ENCODE peak calls at places on chromosomes 13 and 19, in six cellular contexts. One of them, this sample, is unnamed.

GRCh38 chr13:106560791-106561190 is 7.1 kb downstream of the ARGLU1 start:
- DNase-seq in fibroblast of lung: no peak
- DNase-seq in epithelial cell of proximal tubule: no peak
- DNase-seq in left lung: no peak
- DNase-seq in osteocyte: no peak
- DNase-seq in thoracic aorta: no peak
- DNase-seq in this sample: no peak

GRCh38 chr19:38929929-38930775 is at the start of gene SARS2:
- DNase-seq in fibroblast of lung: peak
- DNase-seq in epithelial cell of proximal tubule: peak
- DNase-seq in left lung: peak
- DNase-seq in osteocyte: peak
- DNase-seq in thoracic aorta: peak
- DNase-seq in this sample: no peak

GRCh38 chr19:585551-586110 is 4.0 kb upstream of the HCN2 start:
- DNase-seq in fibroblast of lung: no peak
- DNase-seq in epithelial cell of proximal tubule: no peak
- DNase-seq in left lung: no peak
- DNase-seq in osteocyte: no peak
- DNase-seq in thoracic aorta: no peak
- DNase-seq in this sample: no peak

GRCh38 chr13:112892759-112893569 is 76.0 kb upstream of the MCF2L start:
- DNase-seq in fibroblast of lung: no peak
- DNase-seq in epithelial cell of proximal tubule: no peak
- DNase-seq in left lung: peak
- DNase-seq in osteocyte: no peak
- DNase-seq in thoracic aorta: no peak
- DNase-seq in this sample: no peak

GRCh38 chr19:29771708-29772415 is 39.9 kb upstream of the CCNE1 start:
- DNase-seq in fibroblast of lung: peak
- DNase-seq in epithelial cell of proximal tubule: no peak
- DNase-seq in left lung: no peak
- DNase-seq in osteocyte: no peak
- DNase-seq in thoracic aorta: no peak
- DNase-seq in this sample: no peak

GRCh38 chr13:49441312-49441711 is 2.6 kb downstream of the CAB39L start:
- DNase-seq in fibroblast of lung: no peak
- DNase-seq in epithelial cell of proximal tubule: no peak
- DNase-seq in left lung: no peak
- DNase-seq in osteocyte: no peak
- DNase-seq in thoracic aorta: no peak
- DNase-seq in this sample: no peak

GRCh38 chr19:35959040-35959967 is 23.1 kb downstream of the LRFN3 start:
- DNase-seq in fibroblast of lung: no peak
- DNase-seq in epithelial cell of proximal tubule: no peak
- DNase-seq in left lung: peak
- DNase-seq in osteocyte: no peak
- DNase-seq in thoracic aorta: no peak
- DNase-seq in this sample: peak

GRCh38 chr19:48069435-48069834 is 25.6 kb upstream of the CABP5 start:
- DNase-seq in fibroblast of lung: no peak
- DNase-seq in epithelial cell of proximal tubule: no peak
- DNase-seq in left lung: no peak
- DNase-seq in osteocyte: no peak
- DNase-seq in thoracic aorta: no peak
- DNase-seq in this sample: no peak

GRCh38 chr13:20473139-20473538 is 52.5 kb downstream of the CRYL1 start:
- DNase-seq in fibroblast of lung: no peak
- DNase-seq in epithelial cell of proximal tubule: no peak
- DNase-seq in left lung: no peak
- DNase-seq in osteocyte: no peak
- DNase-seq in thoracic aorta: no peak
- DNase-seq in this sample: no peak

GRCh38 chr13:37618554-37618953 is 20.0 kb upstream of the POSTN start:
- DNase-seq in fibroblast of lung: peak
- DNase-seq in epithelial cell of proximal tubule: no peak
- DNase-seq in left lung: no peak
- DNase-seq in osteocyte: no peak
- DNase-seq in thoracic aorta: no peak
- DNase-seq in this sample: no peak

GRCh38 chr19:3556423-3556977 is 886 bp downstream of the MFSD12 start:
- DNase-seq in fibroblast of lung: no peak
- DNase-seq in epithelial cell of proximal tubule: no peak
- DNase-seq in left lung: no peak
- DNase-seq in osteocyte: no peak
- DNase-seq in thoracic aorta: no peak
- DNase-seq in this sample: no peak

GRCh38 chr19:12867120-12868099 is 13.8 kb downstream of the DNASE2 start:
- DNase-seq in fibroblast of lung: peak
- DNase-seq in epithelial cell of proximal tubule: no peak
- DNase-seq in left lung: no peak
- DNase-seq in osteocyte: peak
- DNase-seq in thoracic aorta: no peak
- DNase-seq in this sample: peak

GRCh38 chr13:95603887-95604533 is 40.5 kb downstream of the DZIP1 start:
- DNase-seq in fibroblast of lung: peak
- DNase-seq in epithelial cell of proximal tubule: peak
- DNase-seq in left lung: no peak
- DNase-seq in osteocyte: no peak
- DNase-seq in thoracic aorta: no peak
- DNase-seq in this sample: no peak

GRCh38 chr13:60572003-60572792 is 175.2 kb downstream of the TDRD3 start:
- DNase-seq in fibroblast of lung: peak
- DNase-seq in epithelial cell of proximal tubule: peak
- DNase-seq in left lung: no peak
- DNase-seq in osteocyte: no peak
- DNase-seq in thoracic aorta: no peak
- DNase-seq in this sample: no peak

GRCh38 chr13:53100394-53101063 is 71.9 kb downstream of the OLFM4 start:
- DNase-seq in fibroblast of lung: no peak
- DNase-seq in epithelial cell of proximal tubule: no peak
- DNase-seq in left lung: no peak
- DNase-seq in osteocyte: no peak
- DNase-seq in thoracic aorta: no peak
- DNase-seq in this sample: no peak

DNA sequence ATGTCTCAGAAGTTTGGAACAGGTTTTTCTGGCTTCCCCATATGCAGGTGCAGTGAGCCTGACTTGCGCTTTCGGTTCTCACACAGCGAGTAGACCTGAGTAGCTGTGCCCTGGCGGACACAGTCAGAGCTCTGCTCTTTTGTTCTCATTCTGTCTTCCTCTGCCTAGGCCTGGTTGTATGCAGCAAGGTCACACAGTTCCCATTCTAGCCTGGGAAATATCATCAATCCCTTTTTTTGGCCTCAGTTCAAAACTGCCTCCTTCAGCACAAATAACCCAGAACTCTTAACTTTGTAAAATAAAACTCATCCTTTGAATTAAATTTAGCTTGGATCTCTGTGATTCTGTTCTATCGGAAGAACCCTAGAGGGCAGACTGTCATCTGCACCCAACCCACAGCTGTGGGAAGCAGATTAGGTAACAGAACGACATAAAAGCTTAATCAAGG is 10.2 kb downstream of the OXGR1 start:
- DNase-seq in fibroblast of lung: no peak
- DNase-seq in epithelial cell of proximal tubule: no peak
- DNase-seq in left lung: peak
- DNase-seq in osteocyte: no peak
- DNase-seq in thoracic aorta: no peak
- DNase-seq in this sample: no peak
- TF ChIP-seq CTCF in fibroblast of lung: no peak
- TF ChIP-seq CTCF in epithelial cell of proximal tubule: peak
- TF ChIP-seq CTCF in left lung: peak
- TF ChIP-seq CTCF in osteocyte: no peak
- TF ChIP-seq CTCF in thoracic aorta: no peak
- TF ChIP-seq CTCF in this sample: no peak

GRCh38 chr13:34217343-34218094 is 399.6 kb downstream of the RFC3 start:
- DNase-seq in fibroblast of lung: no peak
- DNase-seq in epithelial cell of proximal tubule: no peak
- DNase-seq in left lung: no peak
- DNase-seq in osteocyte: no peak
- DNase-seq in thoracic aorta: no peak
- DNase-seq in this sample: no peak
- TF ChIP-seq CTCF in fibroblast of lung: no peak
- TF ChIP-seq CTCF in epithelial cell of proximal tubule: no peak
- TF ChIP-seq CTCF in left lung: no peak
- TF ChIP-seq CTCF in osteocyte: no peak
- TF ChIP-seq CTCF in thoracic aorta: no peak
- TF ChIP-seq CTCF in this sample: no peak

DNA sequence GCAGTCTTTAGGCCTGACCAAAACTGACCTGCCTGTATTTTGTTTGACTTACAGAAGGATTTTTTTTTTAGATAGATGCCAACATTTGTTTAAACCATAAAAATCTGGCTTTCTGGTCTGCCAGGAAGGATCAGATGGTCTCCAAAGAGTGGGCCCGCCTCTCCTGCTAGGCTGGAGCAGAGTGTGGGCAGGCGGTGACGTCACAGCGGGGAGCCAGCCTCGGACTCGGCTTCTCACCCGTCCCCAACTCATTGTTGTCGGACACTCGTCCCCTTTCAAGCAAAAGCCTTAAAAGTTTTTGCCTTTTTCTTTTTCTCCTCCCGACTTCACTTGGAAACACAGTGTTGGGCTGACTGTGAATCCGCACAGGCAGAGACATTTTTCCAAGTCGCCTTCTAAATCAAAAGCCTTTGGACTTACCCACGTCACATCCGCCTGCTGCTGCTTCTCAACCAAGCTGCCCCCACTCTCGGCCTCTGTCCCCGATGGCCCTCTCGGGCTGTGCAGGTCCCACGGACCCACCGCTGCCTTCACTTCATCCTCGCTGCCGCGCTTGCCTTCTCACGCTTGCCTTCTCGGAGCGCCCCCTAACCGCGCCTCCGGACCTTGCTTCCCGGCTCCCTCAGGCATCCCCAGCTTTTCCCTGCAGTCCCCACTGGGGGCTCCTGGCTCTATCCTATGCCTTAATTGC is 4.1 kb upstream of the ZNF135 start:
- DNase-seq in fibroblast of lung: peak
- DNase-seq in epithelial cell of proximal tubule: no peak
- DNase-seq in left lung: no peak
- DNase-seq in osteocyte: no peak
- DNase-seq in thoracic aorta: no peak
- DNase-seq in this sample: no peak
- TF ChIP-seq CTCF in fibroblast of lung: no peak
- TF ChIP-seq CTCF in epithelial cell of proximal tubule: no peak
- TF ChIP-seq CTCF in left lung: no peak
- TF ChIP-seq CTCF in osteocyte: no peak
- TF ChIP-seq CTCF in thoracic aorta: no peak
- TF ChIP-seq CTCF in this sample: no peak

GRCh38 chr13:83508905-83509304 is 373.4 kb downstream of the SLITRK1 start:
- DNase-seq in fibroblast of lung: no peak
- DNase-seq in epithelial cell of proximal tubule: no peak
- DNase-seq in left lung: no peak
- DNase-seq in osteocyte: no peak
- DNase-seq in thoracic aorta: no peak
- DNase-seq in this sample: no peak

GRCh38 chr13:83498486-83499190 is 383.6 kb downstream of the SLITRK1 start:
- DNase-seq in fibroblast of lung: peak
- DNase-seq in epithelial cell of proximal tubule: no peak
- DNase-seq in left lung: no peak
- DNase-seq in osteocyte: no peak
- DNase-seq in thoracic aorta: no peak
- DNase-seq in this sample: no peak

GRCh38 chr13:83499286-83499685 is 383.0 kb downstream of the SLITRK1 start:
- DNase-seq in fibroblast of lung: peak
- DNase-seq in epithelial cell of proximal tubule: no peak
- DNase-seq in left lung: no peak
- DNase-seq in osteocyte: no peak
- DNase-seq in thoracic aorta: no peak
- DNase-seq in this sample: no peak

GRCh38 chr13:83498045-83498444 is 384.2 kb downstream of the SLITRK1 start:
- DNase-seq in fibroblast of lung: no peak
- DNase-seq in epithelial cell of proximal tubule: no peak
- DNase-seq in left lung: no peak
- DNase-seq in osteocyte: no peak
- DNase-seq in thoracic aorta: no peak
- DNase-seq in this sample: no peak

DNA sequence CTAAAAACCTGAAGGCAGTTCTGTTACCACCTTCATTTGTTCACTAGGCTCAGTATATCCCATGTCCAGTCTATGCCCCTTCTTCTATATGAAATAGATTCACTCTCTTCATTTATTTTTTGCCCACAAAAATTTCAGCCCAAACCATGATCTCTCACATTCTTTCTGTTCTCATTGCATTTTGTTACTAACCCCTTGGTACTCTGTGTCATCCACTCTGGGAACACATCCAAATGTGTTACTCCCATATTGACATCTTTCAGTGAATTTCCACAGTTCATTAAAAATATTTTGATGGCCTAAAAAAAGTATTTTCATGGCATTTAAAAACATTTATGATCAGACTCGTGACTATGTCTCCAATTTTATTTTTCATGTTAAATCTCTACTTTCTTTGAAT is 378.9 kb downstream of the SLITRK1 start:
- DNase-seq in fibroblast of lung: peak
- DNase-seq in epithelial cell of proximal tubule: no peak
- DNase-seq in left lung: no peak
- DNase-seq in osteocyte: no peak
- DNase-seq in thoracic aorta: no peak
- DNase-seq in this sample: no peak
- TF ChIP-seq CTCF in fibroblast of lung: no peak
- TF ChIP-seq CTCF in epithelial cell of proximal tubule: no peak
- TF ChIP-seq CTCF in left lung: no peak
- TF ChIP-seq CTCF in osteocyte: no peak
- TF ChIP-seq CTCF in thoracic aorta: no peak
- TF ChIP-seq CTCF in this sample: no peak